ENCODE peak calls at places on chromosomes 7 and 10, in ten cellular contexts. Y, G, W, I, C, F, X, O, B and J are unnamed samples.

GRCh38 chr7:155935726-155936125 is 123.5 kb upstream of the SHH start:
- DNase-seq in G (no peak), Y (no peak), B (no peak), X (no peak), F (no peak), C (no peak), I (no peak), O (no peak), W (no peak), J (no peak)

GRCh38 chr7:135169141-135169935 is 1.2 kb downstream of the CYREN start:
- DNase-seq in X (peak; percentile 68), B (peak; percentile 52), Y (no peak), O (peak; percentile 58), I (peak; percentile 52), W (peak; percentile 35), F (no peak), G (no peak), C (no peak), J (peak; percentile 75)

GRCh38 chr10:7458554-7458953 is 47.7 kb upstream of the SFMBT2 start:
- DNase-seq in W (no peak), X (no peak), O (no peak), B (no peak), Y (no peak), I (no peak), G (no peak), C (no peak), F (no peak), J (no peak)

GRCh38 chr10:21526952-21527633 is 1.6 kb upstream of the SKIDA1 start:
- DNase-seq in C (peak; percentile 69), W (peak; percentile 68), I (peak; percentile 32), F (no peak), G (no peak), Y (peak; percentile 52), B (peak; percentile 66), O (peak; percentile 78), X (peak; percentile 40), J (peak; percentile 41)

GRCh38 chr10:34254596-34254995 is 560.5 kb downstream of the PARD3 start:
- DNase-seq in C (no peak), W (no peak), G (no peak), I (no peak), F (no peak), X (no peak), O (no peak), B (peak; percentile 91), Y (no peak), J (peak; percentile 18)

GRCh38 chr7:37344886-37345579 is 103.6 kb downstream of the ELMO1 start:
- DNase-seq in C (no peak), I (no peak), W (no peak), G (no peak), B (no peak), Y (no peak), X (no peak), F (no peak), O (no peak), J (no peak)

GRCh38 chr7:14761506-14762296 is 140.8 kb downstream of the DGKB start:
- DNase-seq in W (peak; percentile 54), G (peak; percentile 11), O (no peak), C (peak; percentile 41), I (no peak), F (no peak), Y (peak; percentile 93), X (no peak), B (peak; percentile 88), J (no peak)

GRCh38 chr7:91357929-91358328 is 93.7 kb downstream of the FZD1 start:
- DNase-seq in G (no peak), X (no peak), O (no peak), W (no peak), B (no peak), I (no peak), Y (no peak), F (no peak), C (no peak), J (no peak)